ENCODE peak calls at places on chromosomes 6 and 20, in five cellular contexts. One of them, this sample, is unnamed.

GRCh38 chr6:27795697-27796494 is 116.3 kb downstream of the OR2B2 start:
- DNase-seq in NCI-H1417: peak
- DNase-seq in sciatic nerve: no peak
- DNase-seq in substantia nigra: no peak
- DNase-seq in HEK293T: peak
- DNase-seq in this sample: peak

GRCh38 chr6:35562060-35562459 is 49.4 kb upstream of the TULP1 start:
- DNase-seq in HEK293T: no peak
- DNase-seq in NCI-H1417: peak
- DNase-seq in sciatic nerve: no peak
- DNase-seq in substantia nigra: no peak
- DNase-seq in this sample: no peak

GRCh38 chr6:12537389-12537788 is 179.2 kb upstream of the PHACTR1 start:
- DNase-seq in NCI-H1417: no peak
- DNase-seq in substantia nigra: no peak
- DNase-seq in HEK293T: no peak
- DNase-seq in sciatic nerve: no peak
- DNase-seq in this sample: peak

GRCh38 chr20:47181056-47181862 is 175.2 kb downstream of the ZMYND8 start:
- DNase-seq in sciatic nerve: no peak
- DNase-seq in NCI-H1417: no peak
- DNase-seq in substantia nigra: no peak
- DNase-seq in HEK293T: peak
- DNase-seq in this sample: peak

GRCh38 chr6:156975414-156975813 is 198.2 kb downstream of the ARID1B start:
- DNase-seq in sciatic nerve: no peak
- DNase-seq in substantia nigra: no peak
- DNase-seq in NCI-H1417: no peak
- DNase-seq in HEK293T: no peak
- DNase-seq in this sample: no peak

GRCh38 chr6:47057830-47058540 is 15.9 kb upstream of the ADGRF1 start:
- DNase-seq in sciatic nerve: no peak
- DNase-seq in NCI-H1417: no peak
- DNase-seq in substantia nigra: no peak
- DNase-seq in HEK293T: no peak
- DNase-seq in this sample: peak

GRCh38 chr6:39191236-39191930 is 37.9 kb downstream of the KCNK5 start:
- DNase-seq in HEK293T: no peak
- DNase-seq in NCI-H1417: no peak
- DNase-seq in sciatic nerve: no peak
- DNase-seq in substantia nigra: no peak
- DNase-seq in this sample: no peak

GRCh38 chr6:35552285-35552917 is 39.7 kb upstream of the TULP1 start:
- DNase-seq in substantia nigra: no peak
- DNase-seq in NCI-H1417: peak
- DNase-seq in HEK293T: peak
- DNase-seq in sciatic nerve: no peak
- DNase-seq in this sample: no peak

GRCh38 chr20:33251496-33251895 is 15.7 kb downstream of the BPIFA1 start:
- DNase-seq in sciatic nerve: no peak
- DNase-seq in substantia nigra: no peak
- DNase-seq in NCI-H1417: no peak
- DNase-seq in HEK293T: no peak
- DNase-seq in this sample: no peak

GRCh38 chr20:57053798-57054552 is 212.5 kb downstream of the BMP7 start:
- DNase-seq in NCI-H1417: no peak
- DNase-seq in HEK293T: no peak
- DNase-seq in sciatic nerve: no peak
- DNase-seq in substantia nigra: no peak
- DNase-seq in this sample: no peak

GRCh38 chr6:28888097-28888496 is 35.7 kb downstream of the TRIM27 start:
- DNase-seq in NCI-H1417: no peak
- DNase-seq in substantia nigra: no peak
- DNase-seq in sciatic nerve: no peak
- DNase-seq in HEK293T: no peak
- DNase-seq in this sample: no peak

GRCh38 chr20:53578492-53579222 is 15.0 kb downstream of the ZNF217 start:
- DNase-seq in substantia nigra: no peak
- DNase-seq in HEK293T: peak
- DNase-seq in sciatic nerve: no peak
- DNase-seq in NCI-H1417: peak
- DNase-seq in this sample: peak

GRCh38 chr20:25461766-25462165 is 54.3 kb downstream of the GINS1 start:
- DNase-seq in NCI-H1417: no peak
- DNase-seq in substantia nigra: no peak
- DNase-seq in sciatic nerve: no peak
- DNase-seq in HEK293T: no peak
- DNase-seq in this sample: no peak

GRCh38 chr6:168838000-168838399 is 397.0 kb downstream of the SMOC2 start:
- DNase-seq in NCI-H1417: peak
- DNase-seq in HEK293T: no peak
- DNase-seq in substantia nigra: no peak
- DNase-seq in sciatic nerve: no peak
- DNase-seq in this sample: no peak

GRCh38 chr6:166277021-166277420 is 31.2 kb downstream of the PRR18 start:
- DNase-seq in HEK293T: no peak
- DNase-seq in NCI-H1417: no peak
- DNase-seq in sciatic nerve: no peak
- DNase-seq in substantia nigra: peak
- DNase-seq in this sample: no peak

GRCh38 chr6:11543919-11544518 is 6.5 kb downstream of the TMEM170B start:
- DNase-seq in sciatic nerve: no peak
- DNase-seq in substantia nigra: no peak
- DNase-seq in NCI-H1417: no peak
- DNase-seq in HEK293T: no peak
- DNase-seq in this sample: no peak

GRCh38 chr20:59006167-59006863 is 739 bp downstream of the CTSZ start:
- DNase-seq in substantia nigra: no peak
- DNase-seq in sciatic nerve: no peak
- DNase-seq in NCI-H1417: no peak
- DNase-seq in HEK293T: no peak
- DNase-seq in this sample: no peak

GRCh38 chr6:18742406-18742805 is 355.3 kb downstream of the RNF144B start:
- DNase-seq in NCI-H1417: no peak
- DNase-seq in substantia nigra: no peak
- DNase-seq in HEK293T: no peak
- DNase-seq in sciatic nerve: no peak
- DNase-seq in this sample: no peak

GRCh38 chr20:45432294-45432693 is 16.4 kb downstream of the PIGT start:
- DNase-seq in sciatic nerve: no peak
- DNase-seq in HEK293T: no peak
- DNase-seq in substantia nigra: no peak
- DNase-seq in NCI-H1417: no peak
- DNase-seq in this sample: no peak

GRCh38 chr20:36478137-36478905 is 63.0 kb upstream of the MYL9 start:
- DNase-seq in NCI-H1417: no peak
- DNase-seq in substantia nigra: no peak
- DNase-seq in sciatic nerve: no peak
- DNase-seq in HEK293T: no peak
- DNase-seq in this sample: no peak

GRCh38 chr20:47540443-47541354 is 39.0 kb downstream of the NCOA3 start:
- DNase-seq in HEK293T: no peak
- DNase-seq in substantia nigra: no peak
- DNase-seq in NCI-H1417: no peak
- DNase-seq in sciatic nerve: no peak
- DNase-seq in this sample: no peak

GRCh38 chr20:63530788-63531160 is 6.4 kb downstream of the PTK6 start:
- DNase-seq in HEK293T: no peak
- DNase-seq in substantia nigra: no peak
- DNase-seq in sciatic nerve: no peak
- DNase-seq in NCI-H1417: no peak
- DNase-seq in this sample: peak

GRCh38 chr6:75285156-75285639 is 606 bp upstream of the TMEM30A start:
- DNase-seq in HEK293T: no peak
- DNase-seq in substantia nigra: no peak
- DNase-seq in sciatic nerve: no peak
- DNase-seq in NCI-H1417: peak
- DNase-seq in this sample: no peak

GRCh38 chr6:138044458-138044857 is 62.8 kb downstream of the PERP start:
- DNase-seq in HEK293T: no peak
- DNase-seq in substantia nigra: no peak
- DNase-seq in NCI-H1417: no peak
- DNase-seq in sciatic nerve: no peak
- DNase-seq in this sample: no peak

GRCh38 chr6:39137235-39137634 is 22.2 kb upstream of the SAYSD1 start:
- DNase-seq in substantia nigra: no peak
- DNase-seq in NCI-H1417: no peak
- DNase-seq in sciatic nerve: no peak
- DNase-seq in HEK293T: peak
- DNase-seq in this sample: peak

This sample was measured in NCI-H226.